ENCODE peak calls at places on chromosomes 16 and 17, in five cellular contexts. F is DMS153, X is H4, D is M059J, B is hippocampal formation. M is an unnamed sample.

GRCh38 chr17:79850571-79851460 is 11.6 kb upstream of the CBX4 start:
- DNase-seq in F (no peak), X (peak), D (peak), B (no peak), M (peak)

GRCh38 chr16:2518823-2519710 is 1.1 kb upstream of the AMDHD2 start:
- DNase-seq in F (no peak), X (no peak), D (no peak), B (no peak), M (peak)

GRCh38 chr17:81161536-81161935 is 3.8 kb upstream of the PVALEF start:
- DNase-seq in F (no peak), X (no peak), D (no peak), B (no peak), M (no peak)

GRCh38 chr17:55305321-55306087 is 40.7 kb downstream of the HLF start:
- DNase-seq in F (no peak), X (no peak), D (no peak), B (no peak), M (no peak)

GRCh38 chr16:81598083-81598482 is 153.5 kb downstream of the CMIP start:
- DNase-seq in F (no peak), X (no peak), D (no peak), B (no peak), M (no peak)

GRCh38 chr16:28597692-28598261 is 927 bp upstream of the SULT1A2 start:
- DNase-seq in F (no peak), X (no peak), D (no peak), B (no peak), M (no peak)

GRCh38 chr17:38585805-38586529 is 19.8 kb downstream of the SRCIN1 start:
- DNase-seq in F (no peak), X (no peak), D (no peak), B (no peak), M (no peak)

GRCh38 chr17:46822388-46822921 is 4.0 kb upstream of the WNT3 start:
- DNase-seq in F (no peak), X (no peak), D (no peak), B (no peak), M (no peak)

GRCh38 chr17:66966529-66967418 is 2.3 kb downstream of the CACNG4 start:
- DNase-seq in F (no peak), X (no peak), D (no peak), B (no peak), M (no peak)